ENCODE peak calls at places on chromosomes 2 and 18, in five cellular contexts. L, B, W, A and C are unnamed samples.

GRCh38 chr2:42132966-42133641 is 36.0 kb upstream of the EML4 start:
- DNase-seq in W (no peak), L (peak; percentile 54), B (peak; percentile 96), A (peak; percentile 84), C (peak; percentile 94)

GRCh38 chr18:3498705-3499451 is 48.9 kb downstream of the TGIF1 start:
- DNase-seq in A (no peak), W (peak; percentile 29), L (peak; percentile 33), B (no peak), C (peak; percentile 12)

GRCh38 chr2:217248312-217248935 is 388.6 kb upstream of the TNP1 start:
- DNase-seq in W (peak; percentile 85), B (peak; percentile 94), L (peak; percentile 69), A (peak; percentile 77), C (peak; percentile 57)

GRCh38 chr2:190726255-190726654 is 77.4 kb downstream of the NAB1 start:
- DNase-seq in W (no peak), L (no peak), A (no peak), B (no peak), C (no peak)

GRCh38 chr2:140275427-140275826 is 1495.2 kb upstream of the NXPH2 start:
- DNase-seq in A (no peak), B (no peak), W (peak; percentile 50), L (peak; percentile 55), C (no peak)

GRCh38 chr2:127024769-127025356 is 82.1 kb downstream of the BIN1 start:
- DNase-seq in A (peak; percentile 37), B (peak; percentile 72), L (no peak), W (no peak), C (no peak)

GRCh38 chr2:97715951-97716694 is 2.7 kb downstream of the ZAP70 start:
- DNase-seq in W (no peak), A (no peak), L (no peak), B (peak; percentile 47), C (no peak)

GRCh38 chr18:63457987-63458386 is 18.8 kb upstream of the SERPINB5 start:
- DNase-seq in B (no peak), L (no peak), A (no peak), W (no peak), C (no peak)

GRCh38 chr2:10406016-10406415 is 42.1 kb downstream of the ODC1 start:
- DNase-seq in L (no peak), W (no peak), A (no peak), B (no peak), C (no peak)

GRCh38 chr18:59353079-59353680 is 5.9 kb downstream of the LMAN1 start:
- DNase-seq in W (no peak), A (no peak), L (no peak), B (no peak), C (no peak)

GRCh38 chr18:47898055-47898454 is 32.4 kb downstream of the SMAD2 start:
- DNase-seq in A (no peak), B (no peak), W (no peak), L (peak; percentile 12), C (no peak)